ENCODE peak calls at places on chromosomes 6 and 20, in six cellular contexts. B is mesenchymal stem cell, H is IMR-90, W is neuronal stem cell, L is H9, T is mesendoderm. P is an unnamed sample.

GRCh38 chr6:24721461-24722215 is 2.7 kb upstream of the C6orf62 start:
- DNase-seq in H (peak), T (no peak), B (no peak), L (no peak), W (no peak), P (no peak)

GRCh38 chr6:6882593-6882992 is 225.2 kb upstream of the RREB1 start:
- DNase-seq in W (no peak), T (no peak), B (no peak), H (no peak), L (no peak), P (no peak)

GRCh38 chr20:39004508-39004907 is 42.4 kb downstream of the DHX35 start:
- DNase-seq in B (no peak), T (no peak), W (no peak), L (no peak), H (no peak), P (no peak)

GRCh38 chr6:45647341-45648138 is 269.8 kb upstream of the SUPT3H start:
- DNase-seq in H (peak), T (peak), L (no peak), W (no peak), B (no peak), P (no peak)

GRCh38 chr20:49747707-49748524 is 34.2 kb upstream of the B4GALT5 start:
- DNase-seq in B (peak), W (no peak), T (no peak), H (peak), L (no peak), P (no peak)

GRCh38 chr6:133854633-133855598 is 34.0 kb upstream of the TCF21 start:
- DNase-seq in T (peak), L (peak), H (no peak), W (peak), B (peak), P (peak)

GRCh38 chr6:153231048-153231635 is 100.1 kb upstream of the RGS17 start:
- DNase-seq in T (peak), L (peak), H (peak), B (peak), W (peak), P (peak)

GRCh38 chr20:51884561-51884960 is 82.2 kb upstream of the SALL4 start:
- DNase-seq in T (peak), H (peak), B (peak), W (no peak), L (no peak), P (no peak)

GRCh38 chr6:57089265-57089664 is 723 bp upstream of the ZNF451 start:
- DNase-seq in W (no peak), B (no peak), T (no peak), L (no peak), H (no peak), P (no peak)

GRCh38 chr6:110432285-110432899 is 17.0 kb upstream of the DDO start:
- DNase-seq in T (no peak), W (no peak), B (no peak), H (no peak), L (no peak), P (no peak)

GRCh38 chr6:72911463-72912153 is 289.7 kb downstream of the KCNQ5 start:
- DNase-seq in L (no peak), H (peak), T (no peak), B (no peak), W (no peak), P (no peak)

GRCh38 chr6:25286891-25287290 is 7.7 kb downstream of the CARMIL1 start:
- DNase-seq in H (no peak), W (no peak), L (no peak), T (no peak), B (no peak), P (no peak)

GRCh38 chr6:29597184-29597583 is 12.3 kb downstream of the OR2H2 start:
- DNase-seq in L (no peak), W (no peak), H (peak), T (no peak), B (no peak), P (no peak)

GRCh38 chr6:139973602-139974373 is 599.3 kb upstream of the CITED2 start:
- DNase-seq in W (no peak), T (no peak), H (peak), L (no peak), B (peak), P (no peak)

GRCh38 chr20:1900321-1900791 is 5.1 kb downstream of the SIRPA start:
- DNase-seq in H (peak), T (peak), B (peak), W (peak), L (peak), P (peak)

DNA sequence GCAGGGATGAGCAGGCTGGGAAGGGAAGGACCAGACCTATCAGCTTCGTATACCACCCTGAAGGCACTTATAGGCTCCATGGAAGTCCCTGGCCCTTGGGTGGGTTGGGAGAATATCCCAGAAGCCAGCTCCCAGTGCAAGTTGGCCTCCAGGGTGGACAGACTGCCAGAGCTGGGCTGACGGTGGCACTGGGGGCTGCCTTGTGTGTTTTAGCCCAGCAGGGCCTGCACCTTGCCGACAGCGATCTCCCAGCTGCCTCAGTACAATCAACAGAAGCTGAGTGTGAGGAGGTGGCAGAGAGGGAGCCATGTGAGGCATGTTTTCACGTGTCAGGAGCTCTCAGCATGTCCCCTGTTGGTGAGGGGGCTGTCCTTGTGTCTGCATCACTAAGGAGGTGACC is 159.5 kb downstream of the VEGFA start:
- DNase-seq in H (no peak), L (no peak), B (no peak), W (no peak), T (no peak), P (no peak)
- H2BK15ac ChIP-seq in H (peak), L (no peak), B (no peak), W (no peak), T (no peak), P (peak)

GRCh38 chr6:113719056-113719455 is 138.1 kb upstream of the MARCKS start:
- DNase-seq in T (peak), H (peak), W (no peak), L (no peak), B (peak), P (no peak)
- H2BK15ac ChIP-seq in T (no peak), H (peak), W (no peak), L (no peak), B (no peak), P (no peak)

GRCh38 chr20:31474097-31474436 is 860 bp downstream of the DEFB124 start:
- DNase-seq in L (no peak), B (no peak), H (no peak), T (no peak), W (no peak), P (no peak)

GRCh38 chr20:31475032-31475431 is at the start of the genes DEFB124 and REM1:
- DNase-seq in B (no peak), T (no peak), H (no peak), W (no peak), L (peak), P (no peak)

GRCh38 chr20:31475472-31476312 is 604 bp downstream of the REM1 start:
- DNase-seq in H (no peak), B (no peak), T (no peak), L (no peak), W (no peak), P (no peak)

GRCh38 chr20:31473331-31474096 is 1.4 kb downstream of the DEFB124 start:
- DNase-seq in W (no peak), B (no peak), L (no peak), T (no peak), H (no peak), P (no peak)

DNA sequence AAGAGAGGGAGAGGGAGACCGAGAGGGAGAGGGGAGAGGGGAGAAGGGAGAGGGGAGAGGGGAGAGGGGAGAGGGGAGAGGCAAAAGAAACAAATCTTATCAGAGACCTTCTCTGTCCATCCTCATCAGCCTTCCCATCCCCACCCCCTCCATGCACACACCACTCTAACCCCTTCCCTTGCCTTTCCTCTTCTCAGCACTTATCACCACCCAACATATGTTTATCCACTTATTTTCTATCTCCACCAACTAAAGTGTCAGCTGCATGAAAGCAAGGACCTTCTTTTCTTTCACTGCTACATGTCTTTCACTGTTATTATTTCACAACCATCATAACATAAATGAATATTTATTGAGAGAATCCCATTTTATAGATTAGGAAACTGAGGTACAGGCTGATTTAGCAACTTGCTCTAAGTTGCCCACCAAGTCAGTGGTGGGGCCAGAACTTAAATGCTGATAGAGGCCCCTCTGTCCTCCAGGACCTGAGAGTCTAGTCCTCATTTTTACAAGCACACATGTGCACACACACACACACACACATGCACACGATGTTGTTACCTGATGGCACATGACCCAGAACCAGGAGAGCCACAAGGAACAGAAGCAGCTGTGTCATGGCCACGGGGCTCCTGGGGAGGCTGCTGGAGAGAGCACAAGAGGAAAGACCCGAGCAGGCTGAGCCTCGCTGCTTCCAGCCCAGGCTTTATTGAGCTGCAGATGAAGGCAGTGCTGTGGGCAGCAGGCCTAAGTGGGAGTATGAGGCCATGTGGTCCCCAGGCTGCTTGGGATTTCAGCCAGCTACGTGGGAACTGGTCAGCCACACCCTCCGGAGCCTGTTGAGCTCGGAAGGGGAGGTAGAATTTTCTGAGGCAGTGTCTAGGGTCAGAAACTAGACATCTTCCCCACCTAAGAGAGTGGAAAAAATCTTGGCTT is 2.3 kb downstream of the DEFB124 start:
- DNase-seq in H (no peak), L (no peak), W (no peak), B (no peak), T (no peak), P (no peak)
- H2BK15ac ChIP-seq in H (no peak), L (no peak), W (no peak), B (no peak), T (no peak), P (no peak)

GRCh38 chr20:62391165-62392076 is 4.5 kb downstream of the RPS21 start:
- DNase-seq in W (no peak), H (no peak), T (no peak), L (no peak), B (no peak), P (no peak)
- H2BK15ac ChIP-seq in W (no peak), H (no peak), T (no peak), L (no peak), B (no peak), P (no peak)

DNA sequence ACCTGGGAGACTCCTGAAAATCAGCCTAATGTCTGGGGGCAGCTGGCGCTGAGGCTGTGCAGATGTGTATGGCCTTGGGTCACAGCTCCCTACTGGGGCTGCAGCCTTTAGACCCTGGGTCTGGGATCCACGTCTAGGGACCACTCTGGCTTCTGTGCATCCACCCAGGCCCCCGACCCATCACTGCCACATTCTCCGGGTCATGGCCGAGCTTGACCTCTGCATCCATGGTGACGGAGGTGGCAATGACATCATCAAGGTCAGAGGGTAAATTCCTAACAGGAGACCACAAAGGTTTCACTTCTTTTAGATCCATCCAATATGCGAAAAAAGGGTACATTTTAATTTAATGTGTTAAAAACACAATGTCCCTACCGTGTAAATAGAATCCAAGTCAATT is 14.5 kb upstream of the PCMTD2 start:
- DNase-seq in W (no peak), B (no peak), L (no peak), H (no peak), T (no peak), P (no peak)
- H2BK15ac ChIP-seq in W (no peak), B (no peak), L (no peak), H (no peak), T (no peak), P (no peak)

GRCh38 chr6:40128149-40128548 is 193.9 kb upstream of the MOCS1 start:
- DNase-seq in W (no peak), H (no peak), T (no peak), L (no peak), B (no peak), P (no peak)

GRCh38 chr6:40131675-40132074 is 197.4 kb upstream of the MOCS1 start:
- DNase-seq in L (no peak), T (no peak), H (no peak), W (no peak), B (no peak), P (no peak)

GRCh38 chr6:40124924-40125323 is 190.7 kb upstream of the MOCS1 start:
- DNase-seq in B (no peak), H (no peak), L (no peak), W (no peak), T (no peak), P (no peak)

GRCh38 chr6:40125680-40126079 is 191.4 kb upstream of the MOCS1 start:
- DNase-seq in H (no peak), L (no peak), W (no peak), T (no peak), B (no peak), P (no peak)
- H2BK15ac ChIP-seq in H (no peak), L (no peak), W (no peak), T (no peak), B (no peak), P (no peak)

GRCh38 chr6:155315516-155315871 is 1.2 kb upstream of the TFB1M start:
- DNase-seq in L (no peak), T (no peak), H (no peak), B (peak), W (no peak), P (no peak)

GRCh38 chr6:155316419-155316818 is 2.1 kb upstream of the TFB1M start:
- DNase-seq in B (no peak), L (no peak), T (no peak), W (no peak), H (no peak), P (no peak)

GRCh38 chr6:155324172-155324571 is 9.9 kb upstream of the TFB1M start:
- DNase-seq in H (no peak), W (no peak), B (no peak), T (no peak), L (no peak), P (no peak)

GRCh38 chr6:155317186-155317585 is 2.9 kb upstream of the TFB1M start:
- DNase-seq in T (no peak), B (no peak), L (no peak), W (no peak), H (peak), P (no peak)

GRCh38 chr6:155319902-155320301 is 5.6 kb upstream of the TFB1M start:
- DNase-seq in T (no peak), H (no peak), B (no peak), L (no peak), W (no peak), P (no peak)
- H2BK15ac ChIP-seq in T (no peak), H (no peak), B (no peak), L (no peak), W (no peak), P (no peak)

DNA sequence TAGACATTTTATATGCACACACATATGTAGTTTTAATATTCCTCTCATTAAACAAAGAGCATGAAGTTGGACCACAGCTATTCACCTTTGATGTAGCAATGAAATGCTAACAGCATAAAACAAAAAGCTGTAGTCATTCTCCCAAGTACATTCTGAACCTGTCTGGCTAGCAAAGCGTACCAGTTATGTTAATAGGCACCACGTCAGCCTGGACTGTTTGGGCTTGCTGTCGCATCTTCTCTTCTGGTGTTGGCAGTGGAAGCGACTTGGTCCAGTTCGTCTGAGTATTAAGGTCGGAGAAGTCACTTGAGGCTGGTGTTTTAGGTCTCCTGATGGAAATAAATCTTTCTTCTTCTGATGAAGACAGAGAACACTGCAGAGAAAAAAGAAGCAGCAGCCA is 42.8 kb downstream of the HEBP2 start:
- DNase-seq in B (no peak), H (no peak), W (no peak), T (no peak), L (no peak), P (no peak)
- H2BK15ac ChIP-seq in B (no peak), H (no peak), W (no peak), T (no peak), L (no peak), P (no peak)

GRCh38 chr6:113347420-113347819 is 509.7 kb upstream of the MARCKS start:
- DNase-seq in T (peak), W (no peak), B (peak), H (peak), L (no peak), P (no peak)
- H2BK15ac ChIP-seq in T (no peak), W (no peak), B (no peak), H (peak), L (no peak), P (no peak)

GRCh38 chr6:15921243-15921642 is 207.6 kb upstream of the MYLIP start:
- DNase-seq in B (peak), H (no peak), L (no peak), W (no peak), T (no peak), P (no peak)
- H2BK15ac ChIP-seq in B (no peak), H (no peak), L (no peak), W (no peak), T (no peak), P (no peak)

P was measured in H1.